ENCODE peak calls at places on chromosome 3, in four cellular contexts. U, J, E and T are unnamed samples.

GRCh38 chr3:69367586-69367985 is 18.3 kb downstream of the FRMD4B start:
- DNase-seq in U (no peak), J (no peak), E (no peak), T (no peak)

GRCh38 chr3:12611117-12611516 is 52.8 kb downstream of the RAF1 start:
- DNase-seq in U (no peak), J (no peak), E (no peak), T (no peak)

GRCh38 chr3:58535531-58536500 is 1.2 kb downstream of the ACOX2 start:
- DNase-seq in U (no peak), J (no peak), E (no peak), T (peak)

GRCh38 chr3:13197281-13197680 is 124.1 kb upstream of the IQSEC1 start:
- DNase-seq in U (no peak), J (no peak), E (no peak), T (no peak)

GRCh38 chr3:52524752-52525661 is 8.7 kb downstream of the NT5DC2 start:
- DNase-seq in U (no peak), J (peak), E (no peak), T (no peak)

GRCh38 chr3:39541917-39542329 is 74.4 kb downstream of the MOBP start:
- DNase-seq in U (no peak), J (no peak), E (no peak), T (peak)

GRCh38 chr3:151226825-151227224 is 23.8 kb upstream of the GPR171 start:
- DNase-seq in U (no peak), J (no peak), E (no peak), T (no peak)

GRCh38 chr3:187822402-187822801 is 77.1 kb upstream of the BCL6 start:
- DNase-seq in U (no peak), J (no peak), E (no peak), T (no peak)

GRCh38 chr3:1092771-1093170 is at the start of gene CNTN6:
- DNase-seq in U (no peak), J (no peak), E (no peak), T (no peak)

GRCh38 chr3:8712045-8712870 is 21.3 kb upstream of the CAV3 start:
- DNase-seq in U (no peak), J (no peak), E (no peak), T (no peak)

GRCh38 chr3:133927543-133928066 is 31.9 kb upstream of the RAB6B start:
- DNase-seq in U (no peak), J (peak), E (peak), T (peak)

GRCh38 chr3:186208328-186208989 is 99.6 kb upstream of the ETV5 start:
- DNase-seq in U (no peak), J (no peak), E (no peak), T (no peak)

GRCh38 chr3:123522666-123523412 is 62.0 kb downstream of the HACD2 start:
- DNase-seq in U (no peak), J (peak), E (no peak), T (no peak)

GRCh38 chr3:114411811-114412803 is 118.3 kb downstream of the TIGIT start:
- DNase-seq in U (no peak), J (no peak), E (peak), T (peak)

GRCh38 chr3:62667714-62668113 is 207.5 kb downstream of the CADPS start:
- DNase-seq in U (no peak), J (no peak), E (no peak), T (no peak)

GRCh38 chr3:63523100-63523499 is 129.4 kb upstream of the SNTN start:
- DNase-seq in U (no peak), J (no peak), E (no peak), T (no peak)

GRCh38 chr3:57434041-57434440 is 110.1 kb downstream of the DNAH12 start:
- DNase-seq in U (no peak), J (no peak), E (no peak), T (no peak)

GRCh38 chr3:117874028-117874765 is 1160.4 kb downstream of the IGSF11 start:
- DNase-seq in U (no peak), J (no peak), E (no peak), T (no peak)

GRCh38 chr3:177396707-177397106 is 199.4 kb upstream of the TBL1XR1 start:
- DNase-seq in U (no peak), J (no peak), E (no peak), T (no peak)

GRCh38 chr3:197528190-197528589 is 27.6 kb downstream of the BDH1 start:
- DNase-seq in U (no peak), J (no peak), E (no peak), T (no peak)

GRCh38 chr3:236881-237280 is 40.3 kb downstream of the CHL1 start:
- DNase-seq in U (no peak), J (no peak), E (no peak), T (no peak)